ENCODE peak calls at places on chromosomes 11 and 22, in seven cellular contexts. One of them, this sample, is unnamed.

GRCh38 chr22:49786976-49787843 is 40.5 kb downstream of the BRD1 start:
- DNase-seq in SK-N-SH: no peak
- DNase-seq in HCT116: no peak
- DNase-seq in K562: no peak
- DNase-seq in GM12878: no peak
- DNase-seq in HepG2: no peak
- DNase-seq in H1: no peak
- DNase-seq in this sample: no peak

GRCh38 chr11:64359712-64360402 is 895 bp downstream of the RPS6KA4 start:
- DNase-seq in H1: no peak
- DNase-seq in K562: no peak
- DNase-seq in HCT116: no peak
- DNase-seq in GM12878: no peak
- DNase-seq in SK-N-SH: peak
- DNase-seq in HepG2: no peak
- DNase-seq in this sample: no peak

GRCh38 chr22:24834845-24835570 is 29.0 kb downstream of the SGSM1 start:
- DNase-seq in HepG2: peak
- DNase-seq in GM12878: no peak
- DNase-seq in SK-N-SH: peak
- DNase-seq in HCT116: peak
- DNase-seq in H1: no peak
- DNase-seq in K562: no peak
- DNase-seq in this sample: no peak

GRCh38 chr11:123616505-123617198 is 37.8 kb downstream of the SCN3B start:
- DNase-seq in SK-N-SH: peak
- DNase-seq in GM12878: no peak
- DNase-seq in HepG2: no peak
- DNase-seq in HCT116: no peak
- DNase-seq in K562: no peak
- DNase-seq in H1: no peak
- DNase-seq in this sample: no peak

GRCh38 chr22:38176170-38176741 is 5.4 kb downstream of the PLA2G6 start:
- DNase-seq in H1: no peak
- DNase-seq in HepG2: no peak
- DNase-seq in HCT116: no peak
- DNase-seq in K562: no peak
- DNase-seq in GM12878: peak
- DNase-seq in SK-N-SH: no peak
- DNase-seq in this sample: no peak

GRCh38 chr22:38104084-38104483 is 6.4 kb downstream of the BAIAP2L2 start:
- DNase-seq in SK-N-SH: no peak
- DNase-seq in GM12878: no peak
- DNase-seq in HCT116: peak
- DNase-seq in H1: no peak
- DNase-seq in HepG2: no peak
- DNase-seq in K562: peak
- DNase-seq in this sample: no peak

GRCh38 chr11:15629690-15630321 is 515.1 kb downstream of the INSC start:
- DNase-seq in H1: no peak
- DNase-seq in SK-N-SH: no peak
- DNase-seq in HCT116: peak
- DNase-seq in HepG2: peak
- DNase-seq in GM12878: no peak
- DNase-seq in K562: no peak
- DNase-seq in this sample: peak

GRCh38 chr11:77198440-77198849 is 70.4 kb downstream of the MYO7A start:
- DNase-seq in K562: peak
- DNase-seq in SK-N-SH: peak
- DNase-seq in HepG2: peak
- DNase-seq in GM12878: no peak
- DNase-seq in H1: peak
- DNase-seq in HCT116: peak
- DNase-seq in this sample: peak

GRCh38 chr11:80085563-80085962 is 644.7 kb upstream of the TENM4 start:
- DNase-seq in GM12878: no peak
- DNase-seq in HepG2: no peak
- DNase-seq in H1: no peak
- DNase-seq in K562: no peak
- DNase-seq in SK-N-SH: no peak
- DNase-seq in HCT116: no peak
- DNase-seq in this sample: no peak

GRCh38 chr11:80371931-80372330 is 931.1 kb upstream of the TENM4 start:
- DNase-seq in GM12878: no peak
- DNase-seq in H1: no peak
- DNase-seq in K562: no peak
- DNase-seq in HepG2: no peak
- DNase-seq in HCT116: no peak
- DNase-seq in SK-N-SH: no peak
- DNase-seq in this sample: no peak

GRCh38 chr11:124918950-124919349 is at the start of gene HEPN1:
- DNase-seq in SK-N-SH: no peak
- DNase-seq in H1: no peak
- DNase-seq in GM12878: no peak
- DNase-seq in HepG2: no peak
- DNase-seq in K562: no peak
- DNase-seq in HCT116: no peak
- DNase-seq in this sample: no peak

GRCh38 chr11:10623797-10624761 is 55.6 kb upstream of the LYVE1 start:
- DNase-seq in HepG2: peak
- DNase-seq in GM12878: no peak
- DNase-seq in HCT116: peak
- DNase-seq in H1: peak
- DNase-seq in K562: peak
- DNase-seq in SK-N-SH: peak
- DNase-seq in this sample: no peak

GRCh38 chr22:39574779-39575551 is 4.4 kb downstream of the CACNA1I start:
- DNase-seq in H1: no peak
- DNase-seq in K562: peak
- DNase-seq in HCT116: peak
- DNase-seq in GM12878: no peak
- DNase-seq in SK-N-SH: no peak
- DNase-seq in HepG2: peak
- DNase-seq in this sample: no peak

DNA sequence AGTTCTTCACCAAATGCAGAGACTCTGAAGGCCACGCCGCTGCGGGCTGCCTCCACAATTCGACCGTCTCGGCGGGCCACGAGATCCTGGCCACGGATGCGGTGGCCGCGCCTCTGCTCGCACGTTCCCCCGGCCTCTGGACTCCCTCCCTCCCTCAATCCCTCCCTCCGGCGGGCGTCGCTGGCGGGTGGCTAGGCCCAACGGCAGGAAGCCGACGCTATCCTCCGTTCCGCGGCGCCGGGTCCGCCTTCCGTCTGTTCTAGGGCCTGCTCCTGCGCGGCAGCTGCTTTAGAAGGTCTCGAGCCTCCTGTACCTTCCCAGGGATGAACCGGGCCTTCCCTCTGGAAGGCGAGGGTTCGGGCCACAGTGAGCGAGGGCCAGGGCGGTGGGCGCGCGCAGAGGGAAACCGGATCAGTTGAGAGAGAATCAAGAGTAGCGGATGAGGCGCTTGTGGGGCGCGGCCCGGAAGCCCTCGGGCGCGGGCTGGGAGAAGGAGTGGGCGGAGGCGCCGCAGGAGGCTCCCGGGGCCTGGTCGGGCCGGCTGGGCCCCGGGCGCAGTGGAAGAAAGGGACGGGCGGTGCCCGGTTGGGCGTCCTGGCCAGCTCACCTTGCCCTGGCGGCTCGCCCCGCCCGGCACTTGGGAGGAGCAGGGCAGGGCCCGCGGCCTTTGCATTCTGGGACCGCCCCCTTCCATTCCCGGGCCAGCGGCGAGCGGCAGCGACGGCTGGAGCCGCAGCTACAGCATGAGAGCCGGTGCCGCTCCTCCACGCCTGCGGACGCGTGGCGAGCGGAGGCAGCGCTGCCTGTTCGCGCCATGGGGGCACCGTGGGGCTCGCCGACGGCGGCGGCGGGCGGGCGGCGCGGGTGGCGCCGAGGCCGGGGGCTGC is at the start of gene FUT4:
- DNase-seq in SK-N-SH: peak
- DNase-seq in GM12878: no peak
- DNase-seq in K562: peak
- DNase-seq in HCT116: peak
- DNase-seq in H1: peak
- DNase-seq in HepG2: peak
- DNase-seq in this sample: peak
- TF ChIP-seq JUND in SK-N-SH: no peak
- TF ChIP-seq JUND in GM12878: no peak
- TF ChIP-seq JUND in K562: no peak
- TF ChIP-seq JUND in HCT116: peak
- TF ChIP-seq JUND in H1: no peak
- TF ChIP-seq JUND in HepG2: no peak
- TF ChIP-seq JUND in this sample: no peak

GRCh38 chr11:59822989-59823566 is 12.5 kb upstream of the MRPL16 start:
- DNase-seq in HepG2: peak
- DNase-seq in H1: no peak
- DNase-seq in SK-N-SH: peak
- DNase-seq in GM12878: no peak
- DNase-seq in HCT116: peak
- DNase-seq in K562: peak
- DNase-seq in this sample: peak
- TF ChIP-seq JUND in HepG2: no peak
- TF ChIP-seq JUND in H1: no peak
- TF ChIP-seq JUND in SK-N-SH: no peak
- TF ChIP-seq JUND in GM12878: no peak
- TF ChIP-seq JUND in HCT116: no peak
- TF ChIP-seq JUND in K562: peak
- TF ChIP-seq JUND in this sample: no peak

GRCh38 chr22:19357270-19358105 is 66.0 kb upstream of the CLTCL1 start:
- DNase-seq in H1: no peak
- DNase-seq in GM12878: no peak
- DNase-seq in HepG2: no peak
- DNase-seq in SK-N-SH: no peak
- DNase-seq in K562: no peak
- DNase-seq in HCT116: no peak
- DNase-seq in this sample: no peak
- TF ChIP-seq JUND in H1: no peak
- TF ChIP-seq JUND in GM12878: no peak
- TF ChIP-seq JUND in HepG2: no peak
- TF ChIP-seq JUND in SK-N-SH: no peak
- TF ChIP-seq JUND in K562: no peak
- TF ChIP-seq JUND in HCT116: no peak
- TF ChIP-seq JUND in this sample: no peak

DNA sequence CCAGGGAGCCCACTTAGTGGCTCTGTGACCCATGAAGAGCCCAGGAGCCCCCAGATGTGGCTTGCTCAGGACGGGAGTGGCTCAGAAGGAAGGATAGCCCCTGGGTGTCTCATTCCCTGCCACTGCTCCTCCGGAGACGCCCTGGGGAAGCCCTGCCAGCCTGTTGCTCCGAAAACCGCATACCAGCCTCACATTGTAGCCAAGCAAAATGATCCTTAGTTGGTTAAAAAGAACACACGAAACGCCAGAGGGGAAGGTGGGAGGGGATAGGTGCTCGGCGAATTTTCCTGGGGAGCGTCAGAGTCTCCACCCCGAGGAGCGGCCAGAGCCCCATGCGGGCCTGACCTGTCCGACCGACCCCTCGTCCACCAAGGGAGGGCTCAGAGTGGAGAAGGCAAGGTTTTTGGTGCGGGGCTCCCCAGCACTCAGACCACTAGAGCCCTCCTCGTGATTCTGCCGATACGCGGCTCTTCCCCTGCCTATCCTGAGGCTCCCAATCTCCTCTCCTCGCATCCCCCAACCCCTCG is 39.5 kb downstream of the DIXDC1 start:
- DNase-seq in H1: no peak
- DNase-seq in SK-N-SH: no peak
- DNase-seq in HCT116: no peak
- DNase-seq in HepG2: no peak
- DNase-seq in GM12878: no peak
- DNase-seq in K562: no peak
- DNase-seq in this sample: peak
- TF ChIP-seq JUND in H1: no peak
- TF ChIP-seq JUND in SK-N-SH: no peak
- TF ChIP-seq JUND in HCT116: no peak
- TF ChIP-seq JUND in HepG2: no peak
- TF ChIP-seq JUND in GM12878: no peak
- TF ChIP-seq JUND in K562: no peak
- TF ChIP-seq JUND in this sample: no peak

GRCh38 chr11:131499199-131499598 is 128.8 kb downstream of the NTM start:
- DNase-seq in K562: no peak
- DNase-seq in HepG2: no peak
- DNase-seq in GM12878: no peak
- DNase-seq in SK-N-SH: no peak
- DNase-seq in HCT116: no peak
- DNase-seq in H1: no peak
- DNase-seq in this sample: no peak

GRCh38 chr11:131503017-131503416 is 132.6 kb downstream of the NTM start:
- DNase-seq in HCT116: no peak
- DNase-seq in GM12878: no peak
- DNase-seq in HepG2: no peak
- DNase-seq in H1: no peak
- DNase-seq in SK-N-SH: no peak
- DNase-seq in K562: no peak
- DNase-seq in this sample: no peak

GRCh38 chr11:131498631-131499053 is 128.2 kb downstream of the NTM start:
- DNase-seq in K562: no peak
- DNase-seq in SK-N-SH: no peak
- DNase-seq in HCT116: no peak
- DNase-seq in H1: no peak
- DNase-seq in GM12878: no peak
- DNase-seq in HepG2: no peak
- DNase-seq in this sample: no peak

GRCh38 chr11:131506376-131506775 is 136.0 kb downstream of the NTM start:
- DNase-seq in HCT116: no peak
- DNase-seq in SK-N-SH: no peak
- DNase-seq in K562: no peak
- DNase-seq in GM12878: no peak
- DNase-seq in HepG2: no peak
- DNase-seq in H1: no peak
- DNase-seq in this sample: no peak

GRCh38 chr11:131504199-131504949 is 134.0 kb downstream of the NTM start:
- DNase-seq in GM12878: no peak
- DNase-seq in H1: peak
- DNase-seq in SK-N-SH: peak
- DNase-seq in HepG2: no peak
- DNase-seq in HCT116: no peak
- DNase-seq in K562: no peak
- DNase-seq in this sample: peak
- TF ChIP-seq JUND in GM12878: no peak
- TF ChIP-seq JUND in H1: no peak
- TF ChIP-seq JUND in SK-N-SH: no peak
- TF ChIP-seq JUND in HepG2: no peak
- TF ChIP-seq JUND in HCT116: no peak
- TF ChIP-seq JUND in K562: no peak
- TF ChIP-seq JUND in this sample: no peak

DNA sequence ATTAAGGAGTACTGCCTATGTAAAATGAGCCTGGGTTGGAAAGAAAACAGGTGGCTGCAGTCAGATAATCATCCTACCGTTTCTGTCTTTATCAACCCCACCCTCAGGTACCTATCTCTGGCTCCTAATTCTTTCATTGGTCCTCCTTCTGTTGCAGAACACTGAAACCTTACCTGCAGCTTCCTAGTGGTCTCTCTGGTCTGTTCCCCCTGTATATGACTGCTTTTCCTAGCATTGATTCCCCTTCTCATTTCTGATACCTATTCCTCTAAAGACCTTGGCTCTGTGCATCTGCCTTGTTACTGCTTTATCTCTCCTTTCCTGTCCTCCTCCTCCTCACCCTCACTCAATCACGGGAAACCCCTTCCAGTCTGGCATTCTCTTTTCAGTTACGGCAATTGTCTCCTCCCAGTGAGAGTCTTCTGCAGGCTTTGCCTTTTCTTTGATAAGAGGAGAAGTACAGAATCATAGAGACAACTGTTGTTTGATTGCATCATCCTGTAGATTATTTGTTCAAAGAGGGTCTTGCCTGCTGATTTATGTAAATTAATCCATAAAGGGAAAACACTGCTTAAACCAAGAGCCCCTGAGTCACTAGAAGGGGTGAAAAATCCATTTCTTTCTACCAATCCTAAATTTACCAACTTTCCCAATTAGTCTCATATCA is 301.2 kb downstream of the AASDHPPT start:
- DNase-seq in GM12878: no peak
- DNase-seq in SK-N-SH: no peak
- DNase-seq in HCT116: no peak
- DNase-seq in HepG2: no peak
- DNase-seq in H1: no peak
- DNase-seq in K562: no peak
- DNase-seq in this sample: no peak
- TF ChIP-seq JUND in GM12878: no peak
- TF ChIP-seq JUND in SK-N-SH: no peak
- TF ChIP-seq JUND in HCT116: no peak
- TF ChIP-seq JUND in HepG2: no peak
- TF ChIP-seq JUND in H1: no peak
- TF ChIP-seq JUND in K562: no peak
- TF ChIP-seq JUND in this sample: no peak

This sample was measured in T47D.